ENCODE peak calls at places on chromosomes 3 and 15, in nine cellular contexts. One of them, this sample, is unnamed.

GRCh38 chr3:151067158-151067557 is 18.3 kb upstream of the MED12L start:
- DNase-seq in gastrocnemius medialis: no peak
- DNase-seq in AG09319: no peak
- DNase-seq in neural crest cell: no peak
- DNase-seq in mucosa of descending colon: no peak
- DNase-seq in fibroblast of lung: peak
- DNase-seq in K562: no peak
- DNase-seq in HepG2: peak
- DNase-seq in mesothelial cell of epicardium: no peak
- DNase-seq in this sample: no peak

GRCh38 chr15:38308797-38309196 is 56.2 kb downstream of the SPRED1 start:
- DNase-seq in fibroblast of lung: no peak
- DNase-seq in AG09319: no peak
- DNase-seq in K562: no peak
- DNase-seq in neural crest cell: no peak
- DNase-seq in mucosa of descending colon: no peak
- DNase-seq in HepG2: no peak
- DNase-seq in gastrocnemius medialis: no peak
- DNase-seq in mesothelial cell of epicardium: no peak
- DNase-seq in this sample: no peak

GRCh38 chr3:61819861-61820260 is 258.5 kb downstream of the PTPRG start:
- DNase-seq in neural crest cell: no peak
- DNase-seq in HepG2: no peak
- DNase-seq in mesothelial cell of epicardium: no peak
- DNase-seq in gastrocnemius medialis: no peak
- DNase-seq in fibroblast of lung: no peak
- DNase-seq in AG09319: no peak
- DNase-seq in mucosa of descending colon: no peak
- DNase-seq in K562: no peak
- DNase-seq in this sample: no peak

GRCh38 chr3:106355873-106356272 is 487.1 kb upstream of the CBLB start:
- DNase-seq in neural crest cell: no peak
- DNase-seq in mucosa of descending colon: no peak
- DNase-seq in HepG2: no peak
- DNase-seq in mesothelial cell of epicardium: no peak
- DNase-seq in K562: no peak
- DNase-seq in fibroblast of lung: no peak
- DNase-seq in AG09319: no peak
- DNase-seq in gastrocnemius medialis: no peak
- DNase-seq in this sample: no peak

GRCh38 chr3:192296845-192297244 is 430.5 kb downstream of the FGF12 start:
- DNase-seq in mesothelial cell of epicardium: no peak
- DNase-seq in HepG2: no peak
- DNase-seq in K562: no peak
- DNase-seq in mucosa of descending colon: no peak
- DNase-seq in fibroblast of lung: no peak
- DNase-seq in AG09319: no peak
- DNase-seq in gastrocnemius medialis: no peak
- DNase-seq in neural crest cell: no peak
- DNase-seq in this sample: no peak

GRCh38 chr3:45647148-45647619 is 42.0 kb upstream of the SACM1L start:
- DNase-seq in K562: no peak
- DNase-seq in mesothelial cell of epicardium: no peak
- DNase-seq in HepG2: peak
- DNase-seq in mucosa of descending colon: no peak
- DNase-seq in fibroblast of lung: peak
- DNase-seq in gastrocnemius medialis: no peak
- DNase-seq in neural crest cell: no peak
- DNase-seq in AG09319: no peak
- DNase-seq in this sample: peak

GRCh38 chr3:46895204-46895660 is 17.7 kb downstream of the PTH1R start:
- DNase-seq in neural crest cell: peak
- DNase-seq in gastrocnemius medialis: peak
- DNase-seq in fibroblast of lung: peak
- DNase-seq in K562: peak
- DNase-seq in mucosa of descending colon: peak
- DNase-seq in mesothelial cell of epicardium: peak
- DNase-seq in HepG2: peak
- DNase-seq in AG09319: no peak
- DNase-seq in this sample: no peak

GRCh38 chr3:40337136-40338108 is 27.9 kb downstream of the EIF1B start:
- DNase-seq in fibroblast of lung: no peak
- DNase-seq in gastrocnemius medialis: no peak
- DNase-seq in mesothelial cell of epicardium: no peak
- DNase-seq in HepG2: no peak
- DNase-seq in mucosa of descending colon: no peak
- DNase-seq in K562: peak
- DNase-seq in AG09319: no peak
- DNase-seq in neural crest cell: no peak
- DNase-seq in this sample: no peak

GRCh38 chr3:24688446-24689148 is 193.9 kb upstream of the THRB start:
- DNase-seq in mesothelial cell of epicardium: no peak
- DNase-seq in gastrocnemius medialis: no peak
- DNase-seq in neural crest cell: no peak
- DNase-seq in HepG2: peak
- DNase-seq in fibroblast of lung: no peak
- DNase-seq in mucosa of descending colon: no peak
- DNase-seq in K562: no peak
- DNase-seq in AG09319: no peak
- DNase-seq in this sample: no peak

GRCh38 chr15:80186597-80186996 is 33.8 kb downstream of the FAH start:
- DNase-seq in mesothelial cell of epicardium: no peak
- DNase-seq in mucosa of descending colon: no peak
- DNase-seq in HepG2: no peak
- DNase-seq in AG09319: no peak
- DNase-seq in gastrocnemius medialis: no peak
- DNase-seq in neural crest cell: no peak
- DNase-seq in fibroblast of lung: no peak
- DNase-seq in K562: no peak
- DNase-seq in this sample: no peak
- TF ChIP-seq CTCF in mesothelial cell of epicardium: no peak
- TF ChIP-seq CTCF in mucosa of descending colon: no peak
- TF ChIP-seq CTCF in HepG2: no peak
- TF ChIP-seq CTCF in AG09319: no peak
- TF ChIP-seq CTCF in gastrocnemius medialis: no peak
- TF ChIP-seq CTCF in neural crest cell: no peak
- TF ChIP-seq CTCF in fibroblast of lung: no peak
- TF ChIP-seq CTCF in K562: no peak
- TF ChIP-seq CTCF in this sample: no peak

GRCh38 chr3:165669502-165669901 is 167.7 kb downstream of the BCHE start:
- DNase-seq in AG09319: no peak
- DNase-seq in HepG2: no peak
- DNase-seq in neural crest cell: no peak
- DNase-seq in fibroblast of lung: peak
- DNase-seq in K562: no peak
- DNase-seq in mesothelial cell of epicardium: no peak
- DNase-seq in gastrocnemius medialis: no peak
- DNase-seq in mucosa of descending colon: no peak
- DNase-seq in this sample: no peak
- TF ChIP-seq CTCF in AG09319: no peak
- TF ChIP-seq CTCF in HepG2: no peak
- TF ChIP-seq CTCF in neural crest cell: no peak
- TF ChIP-seq CTCF in fibroblast of lung: no peak
- TF ChIP-seq CTCF in K562: no peak
- TF ChIP-seq CTCF in mesothelial cell of epicardium: no peak
- TF ChIP-seq CTCF in gastrocnemius medialis: no peak
- TF ChIP-seq CTCF in mucosa of descending colon: no peak
- TF ChIP-seq CTCF in this sample: no peak

DNA sequence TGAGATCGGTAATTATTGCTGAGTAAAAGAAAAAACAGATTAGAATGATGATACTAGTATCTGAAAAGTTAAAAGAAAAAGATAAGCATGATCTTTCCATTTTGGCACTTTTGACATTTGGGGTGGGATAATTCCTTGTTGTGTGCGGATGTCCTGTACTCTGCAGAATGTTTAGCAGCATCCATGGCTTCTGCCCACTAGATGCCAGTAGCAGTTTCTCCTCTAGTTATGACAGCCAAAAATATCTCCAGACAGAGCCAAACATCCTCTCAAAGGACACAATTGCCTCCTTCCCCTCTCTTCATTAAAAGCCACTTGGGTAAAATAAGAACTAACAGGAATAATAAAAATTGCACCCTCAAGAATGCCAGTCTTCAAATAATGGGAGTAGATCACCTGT is 468.8 kb upstream of the GRM7 start:
- DNase-seq in gastrocnemius medialis: no peak
- DNase-seq in fibroblast of lung: no peak
- DNase-seq in mucosa of descending colon: no peak
- DNase-seq in HepG2: no peak
- DNase-seq in K562: no peak
- DNase-seq in neural crest cell: no peak
- DNase-seq in mesothelial cell of epicardium: no peak
- DNase-seq in AG09319: no peak
- DNase-seq in this sample: no peak
- TF ChIP-seq CTCF in gastrocnemius medialis: no peak
- TF ChIP-seq CTCF in fibroblast of lung: no peak
- TF ChIP-seq CTCF in mucosa of descending colon: no peak
- TF ChIP-seq CTCF in HepG2: no peak
- TF ChIP-seq CTCF in K562: peak
- TF ChIP-seq CTCF in neural crest cell: no peak
- TF ChIP-seq CTCF in mesothelial cell of epicardium: no peak
- TF ChIP-seq CTCF in AG09319: no peak
- TF ChIP-seq CTCF in this sample: no peak

DNA sequence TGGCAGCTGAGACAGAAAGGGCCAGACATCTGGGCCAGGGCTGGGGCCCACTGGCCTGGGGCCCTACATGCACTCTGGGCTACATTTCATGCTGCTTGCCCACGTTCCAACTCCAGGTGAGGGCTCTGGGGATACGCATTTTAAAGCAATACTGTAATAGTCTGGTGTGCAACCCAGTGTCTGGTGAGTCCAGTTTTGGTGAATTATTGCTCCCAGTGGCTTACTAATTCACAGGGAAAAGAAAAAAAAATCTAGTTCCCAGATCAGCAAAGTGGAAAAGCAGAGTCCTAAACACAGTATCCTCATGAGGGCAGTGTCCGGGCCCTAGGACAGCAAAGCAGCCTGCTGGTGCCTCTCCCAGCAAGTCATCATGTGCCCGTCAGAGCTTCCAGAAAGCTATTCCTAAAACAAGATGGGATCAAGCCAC is 82.4 kb downstream of the CCNL1 start:
- DNase-seq in mesothelial cell of epicardium: no peak
- DNase-seq in neural crest cell: no peak
- DNase-seq in mucosa of descending colon: no peak
- DNase-seq in K562: no peak
- DNase-seq in AG09319: no peak
- DNase-seq in HepG2: peak
- DNase-seq in gastrocnemius medialis: no peak
- DNase-seq in fibroblast of lung: no peak
- DNase-seq in this sample: no peak
- TF ChIP-seq CTCF in mesothelial cell of epicardium: no peak
- TF ChIP-seq CTCF in neural crest cell: no peak
- TF ChIP-seq CTCF in mucosa of descending colon: no peak
- TF ChIP-seq CTCF in K562: peak
- TF ChIP-seq CTCF in AG09319: peak
- TF ChIP-seq CTCF in HepG2: peak
- TF ChIP-seq CTCF in gastrocnemius medialis: no peak
- TF ChIP-seq CTCF in fibroblast of lung: peak
- TF ChIP-seq CTCF in this sample: no peak

DNA sequence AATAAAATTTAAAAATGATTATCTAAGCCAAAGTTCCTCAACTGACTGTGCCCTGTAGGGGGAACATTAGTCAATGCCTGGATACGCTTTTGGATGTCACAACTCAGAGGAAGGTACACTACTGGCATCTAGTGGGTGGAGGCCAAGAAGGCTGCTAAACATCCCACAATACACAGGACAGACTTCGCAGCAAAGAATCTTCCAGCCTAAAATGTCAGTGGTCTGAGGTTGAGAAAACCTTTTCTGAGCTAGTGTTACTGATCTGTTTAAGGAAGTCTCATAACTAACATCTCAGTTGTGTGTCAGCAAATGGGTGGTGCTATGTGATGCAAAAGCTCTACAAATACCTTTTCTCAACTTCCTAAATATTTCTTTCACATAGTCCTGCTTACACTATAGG is 20.9 kb upstream of the LDHAL6B start:
- DNase-seq in mucosa of descending colon: no peak
- DNase-seq in AG09319: no peak
- DNase-seq in mesothelial cell of epicardium: no peak
- DNase-seq in K562: no peak
- DNase-seq in HepG2: no peak
- DNase-seq in neural crest cell: no peak
- DNase-seq in gastrocnemius medialis: no peak
- DNase-seq in fibroblast of lung: no peak
- DNase-seq in this sample: no peak
- TF ChIP-seq CTCF in mucosa of descending colon: no peak
- TF ChIP-seq CTCF in AG09319: no peak
- TF ChIP-seq CTCF in mesothelial cell of epicardium: no peak
- TF ChIP-seq CTCF in K562: peak
- TF ChIP-seq CTCF in HepG2: peak
- TF ChIP-seq CTCF in neural crest cell: no peak
- TF ChIP-seq CTCF in gastrocnemius medialis: no peak
- TF ChIP-seq CTCF in fibroblast of lung: peak
- TF ChIP-seq CTCF in this sample: no peak